ENCODE peak calls at places on chromosomes 3 and 15, in seven cellular contexts. B, D, Z, A, P, L and H are unnamed samples.

GRCh38 chr3:38576131-38577088 is 73.1 kb downstream of the SCN5A start:
- DNase-seq in B (peak), Z (no peak), L (no peak), D (no peak), P (no peak), A (no peak), H (peak)

GRCh38 chr15:77022646-77023575 is 28.0 kb downstream of the PSTPIP1 start:
- DNase-seq in B (no peak), D (no peak), Z (no peak), A (no peak), P (no peak), L (no peak), H (no peak)

GRCh38 chr3:124584552-124585391 is 145.5 kb upstream of the UMPS start:
- DNase-seq in P (peak), D (peak), L (no peak), A (peak), B (peak), Z (no peak), H (peak)

GRCh38 chr3:138078901-138079344 is 36.5 kb downstream of the DZIP1L start:
- DNase-seq in P (no peak), Z (no peak), B (no peak), L (peak), D (no peak), A (peak), H (no peak)

GRCh38 chr3:143352031-143352623 is 232.6 kb downstream of the CHST2 start:
- DNase-seq in B (no peak), A (no peak), L (no peak), D (no peak), Z (no peak), P (no peak), H (no peak)

GRCh38 chr3:185270262-185270955 is 16.6 kb upstream of the EHHADH start:
- DNase-seq in A (peak), Z (no peak), D (no peak), P (no peak), L (no peak), B (no peak), H (no peak)

GRCh38 chr15:77864211-77865105 is 213.1 kb downstream of the TBC1D2B start:
- DNase-seq in L (no peak), D (no peak), P (no peak), Z (no peak), A (no peak), B (peak), H (no peak)

GRCh38 chr3:47163990-47164848 is at the start of gene SETD2:
- DNase-seq in Z (no peak), L (peak), D (peak), A (peak), P (peak), B (peak), H (peak)

GRCh38 chr3:177680442-177680821 is 483.1 kb upstream of the TBL1XR1 start:
- DNase-seq in L (no peak), A (peak), P (no peak), Z (no peak), D (no peak), B (no peak), H (no peak)

GRCh38 chr3:28906561-28907310 is 374.1 kb upstream of the RBMS3 start:
- DNase-seq in B (no peak), D (no peak), L (no peak), Z (no peak), P (no peak), A (no peak), H (no peak)

GRCh38 chr15:26981492-26981891 is 10.5 kb downstream of the GABRG3 start:
- DNase-seq in Z (no peak), P (no peak), A (no peak), D (no peak), L (no peak), B (no peak), H (no peak)

GRCh38 chr15:31215490-31216209 is 111.0 kb upstream of the KLF13 start:
- DNase-seq in Z (no peak), B (peak), D (peak), L (no peak), P (peak), A (no peak), H (peak)

GRCh38 chr15:73859236-73859635 is 14.1 kb upstream of the TBC1D21 start:
- DNase-seq in B (peak), Z (no peak), P (no peak), L (no peak), D (no peak), A (no peak), H (no peak)

GRCh38 chr3:125319765-125320164 is 55.4 kb downstream of the ZNF148 start:
- DNase-seq in P (no peak), A (no peak), L (no peak), D (no peak), Z (no peak), B (no peak), H (no peak)

GRCh38 chr15:60835000-60835399 is 356.1 kb upstream of the ICE2 start:
- DNase-seq in Z (no peak), L (no peak), A (no peak), D (no peak), B (no peak), P (no peak), H (no peak)